ENCODE peak calls at places on chromosomes 4 and X, in five cellular contexts. One of them, this sample, is unnamed.

GRCh38 chrX:71298119-71298518 is 3.4 kb upstream of the ITGB1BP2 start:
- DNase-seq in AG20443: no peak
- DNase-seq in body of pancreas: no peak
- DNase-seq in ecto neural progenitor cell: no peak
- DNase-seq in SW480: no peak
- DNase-seq in this sample: no peak

GRCh38 chrX:1493877-1494510 is 41.3 kb upstream of the ASMTL start:
- DNase-seq in AG20443: no peak
- DNase-seq in body of pancreas: no peak
- DNase-seq in ecto neural progenitor cell: peak
- DNase-seq in SW480: no peak
- DNase-seq in this sample: no peak

GRCh38 chrX:103845165-103845653 is 13.2 kb upstream of the RAB9B start:
- DNase-seq in AG20443: peak
- DNase-seq in body of pancreas: peak
- DNase-seq in ecto neural progenitor cell: peak
- DNase-seq in SW480: peak
- DNase-seq in this sample: peak

GRCh38 chr4:180665994-180666818 is 1577.0 kb upstream of the TENM3 start:
- DNase-seq in AG20443: peak
- DNase-seq in body of pancreas: no peak
- DNase-seq in ecto neural progenitor cell: no peak
- DNase-seq in SW480: peak
- DNase-seq in this sample: peak

GRCh38 chr4:68693325-68694075 is 23.0 kb upstream of the UGT2B15 start:
- DNase-seq in AG20443: no peak
- DNase-seq in body of pancreas: no peak
- DNase-seq in ecto neural progenitor cell: no peak
- DNase-seq in SW480: no peak
- DNase-seq in this sample: no peak

GRCh38 chr4:68271851-68272756 is 26.6 kb upstream of the TMPRSS11B start:
- DNase-seq in AG20443: peak
- DNase-seq in body of pancreas: no peak
- DNase-seq in ecto neural progenitor cell: no peak
- DNase-seq in SW480: peak
- DNase-seq in this sample: peak

GRCh38 chrX:20595928-20596550 is 329.3 kb upstream of the RPS6KA3 start:
- DNase-seq in AG20443: peak
- DNase-seq in body of pancreas: no peak
- DNase-seq in ecto neural progenitor cell: no peak
- DNase-seq in SW480: no peak
- DNase-seq in this sample: peak

GRCh38 chr4:153065286-153065685 is 129.2 kb downstream of the FHDC1 start:
- DNase-seq in AG20443: no peak
- DNase-seq in body of pancreas: peak
- DNase-seq in ecto neural progenitor cell: no peak
- DNase-seq in SW480: no peak
- DNase-seq in this sample: no peak

GRCh38 chrX:46838974-46839480 is 2.2 kb downstream of the RP2 start:
- DNase-seq in AG20443: no peak
- DNase-seq in body of pancreas: no peak
- DNase-seq in ecto neural progenitor cell: no peak
- DNase-seq in SW480: no peak
- DNase-seq in this sample: peak

GRCh38 chrX:18698762-18699650 is 8.4 kb upstream of the PPEF1 start:
- DNase-seq in AG20443: no peak
- DNase-seq in body of pancreas: no peak
- DNase-seq in ecto neural progenitor cell: no peak
- DNase-seq in SW480: no peak
- DNase-seq in this sample: peak

GRCh38 chr4:118969359-118969758 is 80.7 kb downstream of the SYNPO2 start:
- DNase-seq in AG20443: peak
- DNase-seq in body of pancreas: peak
- DNase-seq in ecto neural progenitor cell: no peak
- DNase-seq in SW480: peak
- DNase-seq in this sample: peak

GRCh38 chrX:56813318-56813837 is 84.3 kb downstream of the NBDY start:
- DNase-seq in AG20443: peak
- DNase-seq in body of pancreas: peak
- DNase-seq in ecto neural progenitor cell: peak
- DNase-seq in SW480: peak
- DNase-seq in this sample: peak

GRCh38 chr4:75512336-75513211 is 1.6 kb downstream of the RCHY1 start:
- DNase-seq in AG20443: peak
- DNase-seq in body of pancreas: no peak
- DNase-seq in ecto neural progenitor cell: no peak
- DNase-seq in SW480: peak
- DNase-seq in this sample: peak

This sample was measured in RPMI7951.